ENCODE peak calls at places on chromosomes 5 and 9, in six cellular contexts. S is neural progenitor cell, Y is heart right ventricle, L is esophagus squamous epithelium, V is tibial nerve, G is cardiac muscle cell. A is an unnamed sample.

GRCh38 chr9:109414125-109414785 is 83.9 kb downstream of the PTPN3 start:
- DNase-seq in G (no peak), Y (no peak), S (peak; percentile 22), L (no peak), V (no peak), A (no peak)

GRCh38 chr5:96081276-96081858 is 119.7 kb upstream of the ELL2 start:
- DNase-seq in L (no peak), V (no peak), S (no peak), Y (no peak), G (peak; percentile 49), A (no peak)

GRCh38 chr5:135332519-135333150 is 66.4 kb downstream of the MACROH2A1 start:
- DNase-seq in G (peak; percentile 76), S (peak; percentile 70), L (no peak), V (no peak), Y (no peak), A (no peak)

GRCh38 chr5:177232761-177233160 is 70.8 kb downstream of the RAB24 start:
- DNase-seq in G (peak; percentile 18), L (no peak), S (no peak), Y (no peak), V (no peak), A (no peak)

GRCh38 chr5:132825165-132825823 is 5.2 kb downstream of the SHROOM1 start:
- DNase-seq in V (no peak), G (no peak), L (no peak), S (peak; percentile 73), Y (no peak), A (no peak)

GRCh38 chr9:120532475-120532874 is 47.5 kb downstream of the CDK5RAP2 start:
- DNase-seq in S (no peak), L (no peak), Y (no peak), V (peak; percentile 22), G (peak; percentile 19), A (peak; percentile 60)

GRCh38 chr5:103562084-103562452 is 521 bp downstream of the NUDT12 start:
- DNase-seq in V (peak; percentile 13), G (no peak), L (no peak), S (no peak), Y (no peak), A (peak; percentile 32)

GRCh38 chr5:118679123-118679940 is 309.0 kb downstream of the DTWD2 start:
- DNase-seq in L (no peak), S (no peak), G (no peak), Y (no peak), V (no peak), A (no peak)

GRCh38 chr9:105425817-105426433 is 21.9 kb upstream of the FSD1L start:
- DNase-seq in Y (no peak), G (peak; percentile 56), S (no peak), V (no peak), L (no peak), A (no peak)

GRCh38 chr5:14429614-14430013 is 152.0 kb upstream of the OTULINL start:
- DNase-seq in G (no peak), L (no peak), Y (no peak), V (no peak), S (no peak), A (no peak)

GRCh38 chr5:60701317-60701988 is 1.5 kb upstream of the DEPDC1B start:
- DNase-seq in S (no peak), V (peak; percentile 8), L (no peak), Y (no peak), G (no peak), A (no peak)

GRCh38 chr9:134268308-134268724 is 57.9 kb upstream of the RXRA start:
- DNase-seq in Y (no peak), S (no peak), V (no peak), L (no peak), G (no peak), A (no peak)

GRCh38 chr5:31921852-31922305 is 252.2 kb downstream of the GOLPH3 start:
- DNase-seq in L (no peak), S (peak; percentile 49), Y (no peak), V (no peak), G (peak; percentile 92), A (no peak)

GRCh38 chr5:134769206-134769605 is 10.6 kb downstream of the DDX46 start:
- DNase-seq in S (no peak), G (peak; percentile 83), L (no peak), V (no peak), Y (no peak), A (no peak)

GRCh38 chr9:5628530-5629311 is at the start of gene RIC1:
- DNase-seq in Y (peak; percentile 92), V (peak; percentile 86), S (peak; percentile 93), L (peak; percentile 73), G (peak; percentile 96), A (peak; percentile 96)

GRCh38 chr9:95043826-95044225 is 273.7 kb downstream of the FANCC start:
- DNase-seq in S (no peak), V (no peak), G (no peak), L (no peak), Y (no peak), A (no peak)

GRCh38 chr9:95045751-95046150 is 271.8 kb downstream of the FANCC start:
- DNase-seq in S (peak; percentile 43), L (no peak), V (no peak), G (no peak), Y (no peak), A (no peak)

GRCh38 chr9:95047452-95048224 is 269.9 kb downstream of the FANCC start:
- DNase-seq in G (no peak), S (no peak), Y (no peak), V (no peak), L (no peak), A (no peak)

GRCh38 chr9:95048225-95049087 is 269.1 kb downstream of the FANCC start:
- DNase-seq in G (peak; percentile 52), L (no peak), S (peak; percentile 81), V (peak; percentile 56), Y (peak; percentile 78), A (peak; percentile 89)

GRCh38 chr9:95044731-95045508 is 272.6 kb downstream of the FANCC start:
- DNase-seq in S (peak; percentile 91), Y (peak; percentile 54), L (no peak), V (no peak), G (no peak), A (peak; percentile 60)
- TF ChIP-seq CTCF in S (peak; percentile 81), Y (no peak), L (peak; percentile 62), V (no peak), G (peak; percentile 15), A (no peak)

GRCh38 chr5:157857821-157858526 is 971 bp downstream of the CLINT1 start:
- DNase-seq in S (no peak), Y (no peak), G (peak; percentile 35), V (no peak), L (no peak), A (no peak)

GRCh38 chr5:157859227-157859575 is 256 bp upstream of the CLINT1 start:
- DNase-seq in S (no peak), V (no peak), Y (no peak), L (no peak), G (no peak), A (no peak)

GRCh38 chr5:157855404-157855994 is 3.4 kb downstream of the CLINT1 start:
- DNase-seq in S (peak; percentile 73), Y (no peak), V (peak; percentile 56), G (peak; percentile 81), L (no peak), A (no peak)

GRCh38 chr5:157860898-157861894 is 2.3 kb upstream of the CLINT1 start:
- DNase-seq in G (no peak), Y (no peak), S (no peak), L (no peak), V (no peak), A (no peak)

DNA sequence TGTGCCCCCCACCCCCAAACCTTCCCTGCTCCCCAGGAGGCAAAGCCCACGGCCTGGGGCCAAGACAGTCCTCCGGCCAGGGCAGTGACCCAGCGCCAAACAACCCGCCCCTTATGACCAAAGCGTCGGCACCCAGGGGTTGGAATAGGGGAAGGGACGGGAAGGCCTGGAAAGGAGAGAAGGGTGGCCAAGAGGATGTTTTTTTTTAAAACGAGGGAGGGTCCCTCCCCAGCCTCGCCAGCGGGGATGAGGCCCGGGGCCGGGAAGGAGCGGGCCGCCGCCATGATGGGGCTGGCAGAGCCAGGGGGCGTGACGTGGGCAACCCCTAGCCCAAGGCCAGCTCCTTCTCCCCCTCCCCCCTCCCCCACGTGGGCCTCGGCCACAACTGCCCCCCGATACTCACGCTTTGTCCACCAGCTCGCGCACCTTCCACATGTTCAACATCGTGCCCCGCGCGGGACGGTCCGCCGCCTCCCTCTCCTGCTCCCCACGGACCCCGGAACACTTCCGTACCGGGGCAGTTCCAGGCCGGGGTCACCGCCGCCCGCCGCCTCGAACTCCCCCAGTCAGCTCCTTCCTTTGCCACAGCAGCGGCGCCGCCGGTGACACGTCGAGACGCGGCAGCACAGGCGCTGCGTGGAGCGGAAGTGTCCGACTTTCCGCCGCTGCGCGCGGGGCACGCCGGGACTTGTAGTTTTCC is at the start of gene CLINT1:
- DNase-seq in S (peak; percentile 93), Y (peak; percentile 94), V (peak; percentile 84), G (peak; percentile 89), L (peak; percentile 73), A (peak; percentile 96)
- H3K4me1 ChIP-seq in S (peaks cover 7% of the 10 kb centered on the region), Y (peaks cover 37% of the 10 kb centered on the region), V (peaks cover 15% of the 10 kb centered on the region), G (peaks cover 5% of the 10 kb centered on the region), L (peaks cover 26% of the 10 kb centered on the region), A (peaks cover 44% of the 10 kb centered on the region)

GRCh38 chr5:164326219-164326618 is 820.8 kb downstream of the MAT2B start:
- DNase-seq in G (no peak), S (no peak), L (no peak), Y (no peak), V (no peak), A (no peak)
- TF ChIP-seq CTCF in G (peak; percentile 19), S (peak; percentile 41), L (no peak), Y (no peak), V (no peak), A (no peak)

GRCh38 chr5:150540042-150540441 is 32.1 kb downstream of the NDST1 start:
- DNase-seq in V (no peak), Y (no peak), G (no peak), L (no peak), S (no peak), A (no peak)

GRCh38 chr5:150539206-150539605 is 31.3 kb downstream of the NDST1 start:
- DNase-seq in L (no peak), Y (no peak), S (no peak), V (no peak), G (no peak), A (no peak)

GRCh38 chr5:150535611-150536010 is 27.7 kb downstream of the NDST1 start:
- DNase-seq in L (no peak), G (no peak), S (no peak), Y (no peak), V (no peak), A (no peak)

GRCh38 chr5:150540615-150541396 is 32.9 kb downstream of the NDST1 start:
- DNase-seq in L (no peak), S (no peak), Y (no peak), G (peak; percentile 97), V (no peak), A (no peak)

DNA sequence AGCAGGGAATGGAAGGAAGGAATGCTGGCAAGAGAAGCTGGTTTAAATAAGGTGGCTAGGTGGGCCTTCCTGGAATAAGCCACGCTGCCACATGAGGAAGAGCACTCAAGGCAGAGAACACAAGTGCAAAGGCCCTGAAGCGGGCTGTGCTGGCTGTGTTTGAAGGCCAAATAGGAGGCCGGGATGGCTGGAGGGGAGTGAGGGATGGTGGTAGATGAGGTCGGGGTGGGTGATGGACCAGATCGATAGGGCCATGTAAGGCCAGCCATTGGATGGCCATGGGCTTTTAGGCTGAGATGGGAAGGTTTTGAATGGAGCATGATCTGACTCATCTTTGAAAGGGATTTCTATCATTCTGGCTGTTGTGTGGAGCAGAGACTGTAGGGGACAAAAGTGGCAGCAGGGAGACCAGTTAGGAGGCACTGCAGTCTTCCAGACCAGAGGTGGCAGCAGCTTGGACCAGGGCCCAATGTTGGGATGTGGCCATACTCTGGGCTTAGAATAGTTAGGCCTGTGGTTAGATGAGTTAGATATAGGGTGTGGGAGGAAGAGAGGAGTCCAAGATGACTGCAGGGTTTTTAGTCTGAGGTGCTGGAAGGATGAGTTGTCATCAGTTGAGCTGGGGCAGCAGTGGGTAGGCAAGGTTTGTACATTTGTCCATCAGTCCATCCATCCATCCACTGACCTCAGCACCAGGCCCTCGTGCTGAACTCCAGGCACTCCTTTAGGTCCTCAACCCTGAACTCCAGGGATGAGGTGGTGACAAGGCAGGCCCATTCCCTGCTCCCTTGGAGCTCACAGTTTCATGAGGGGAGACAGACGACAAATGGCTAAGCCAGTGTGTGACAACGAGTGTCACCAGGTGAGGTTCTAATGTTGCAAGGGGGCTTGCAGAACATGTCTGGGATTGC is 30.3 kb downstream of the NDST1 start:
- DNase-seq in Y (peak; percentile 47), V (no peak), S (no peak), G (peak; percentile 36), L (no peak), A (no peak)
- H3K4me1 ChIP-seq in Y (peaks cover 42% of the 10 kb centered on the region), V (peaks cover 7% of the 10 kb centered on the region), S (no peaks in the 10 kb centered on the region), G (no peaks in the 10 kb centered on the region), L (peaks cover 24% of the 10 kb centered on the region), A (peaks cover 37% of the 10 kb centered on the region)

A was measured in lower lobe of right lung.